ENCODE peak calls at places on chromosomes 7 and 10, in six cellular contexts. I is hepatocyte, G is IMR-90, Y is astrocyte of the cerebellum, T is OCI-LY7, L is bronchial epithelial cell. S is an unnamed sample.

GRCh38 chr10:102246261-102246660 is 929 bp downstream of the GBF1 start:
- DNase-seq in Y (no peak), I (peak), G (peak), T (peak), L (peak), S (no peak)

GRCh38 chr7:147296986-147297385 is 1180.4 kb downstream of the CNTNAP2 start:
- DNase-seq in G (no peak), T (no peak), L (no peak), I (no peak), Y (no peak), S (no peak)

GRCh38 chr7:66557214-66558200 is 71.2 kb upstream of the KCTD7 start:
- DNase-seq in I (peak), Y (peak), T (peak), L (peak), G (peak), S (peak)

GRCh38 chr10:122373713-122374112 is 795 bp upstream of the PLEKHA1 start:
- DNase-seq in T (no peak), G (peak), L (peak), Y (no peak), I (peak), S (peak)

GRCh38 chr7:134870156-134870555 is 90.7 kb downstream of the CALD1 start:
- DNase-seq in L (no peak), G (no peak), T (no peak), I (no peak), Y (no peak), S (no peak)

GRCh38 chr7:101754432-101755159 is 62.8 kb upstream of the CUX1 start:
- DNase-seq in L (peak), G (peak), T (no peak), I (peak), Y (peak), S (no peak)

GRCh38 chr10:42753126-42753506 is 29.5 kb upstream of the BMS1 start:
- DNase-seq in I (peak), Y (peak), G (peak), T (no peak), L (peak), S (peak)

GRCh38 chr7:78402096-78402495 is 603.5 kb downstream of the PHTF2 start:
- DNase-seq in G (no peak), I (no peak), Y (no peak), T (no peak), L (no peak), S (no peak)

GRCh38 chr7:75809396-75809795 is 4.2 kb downstream of the CCL24 start:
- DNase-seq in G (no peak), Y (no peak), I (no peak), L (no peak), T (no peak), S (no peak)

GRCh38 chr7:77393261-77393660 is 22.9 kb downstream of the GSAP start:
- DNase-seq in G (peak), T (no peak), Y (no peak), L (peak), I (no peak), S (no peak)

GRCh38 chr10:20890009-20890408 is 7.1 kb downstream of the NEBL start:
- DNase-seq in T (no peak), Y (no peak), G (no peak), L (peak), I (no peak), S (no peak)

GRCh38 chr10:36094091-36094490 is 452.0 kb upstream of the FZD8 start:
- DNase-seq in G (peak), T (no peak), Y (no peak), I (no peak), L (peak), S (no peak)

GRCh38 chr10:17024461-17024860 is 105.2 kb downstream of the CUBN start:
- DNase-seq in I (no peak), Y (no peak), T (no peak), G (no peak), L (no peak), S (no peak)

GRCh38 chr7:106717997-106718871 is 57.3 kb upstream of the CCDC71L start:
- DNase-seq in L (peak), G (peak), Y (peak), T (peak), I (peak), S (no peak)

GRCh38 chr10:128362514-128362913 is 236.3 kb upstream of the MKI67 start:
- DNase-seq in T (no peak), I (no peak), Y (no peak), L (no peak), G (no peak), S (no peak)

GRCh38 chr10:97427571-97428179 is 1.7 kb downstream of the PGAM1 start:
- DNase-seq in G (peak), Y (no peak), I (peak), L (peak), T (no peak), S (no peak)

GRCh38 chr7:45721949-45722598 is 147.9 kb downstream of the ADCY1 start:
- DNase-seq in I (no peak), T (no peak), L (no peak), G (no peak), Y (no peak), S (no peak)

GRCh38 chr10:18659784-18660561 is 742 bp downstream of the ARL5B start:
- DNase-seq in T (peak), I (peak), Y (no peak), G (peak), L (peak), S (no peak)

GRCh38 chr7:73901231-73901822 is 40.4 kb downstream of the TMEM270 start:
- DNase-seq in Y (no peak), I (no peak), G (no peak), L (no peak), T (no peak), S (no peak)

GRCh38 chr10:60669491-60669890 is 108.8 kb upstream of the CDK1 start:
- DNase-seq in L (no peak), Y (no peak), T (no peak), G (no peak), I (no peak), S (no peak)

GRCh38 chr7:157712666-157713235 is 375.9 kb downstream of the DNAJB6 start:
- DNase-seq in G (no peak), T (no peak), L (no peak), Y (no peak), I (no peak), S (peak)

GRCh38 chr7:55177068-55177530 is 158.3 kb downstream of the EGFR start:
- DNase-seq in L (no peak), I (no peak), T (no peak), Y (no peak), G (no peak), S (no peak)

GRCh38 chr7:101674439-101674838 is 45.3 kb upstream of the MYL10 start:
- DNase-seq in L (no peak), T (no peak), G (no peak), I (no peak), Y (no peak), S (no peak)

GRCh38 chr7:24916463-24917040 is 63.4 kb downstream of the OSBPL3 start:
- DNase-seq in G (no peak), I (no peak), Y (no peak), T (no peak), L (no peak), S (no peak)

GRCh38 chr7:140287988-140288387 is 110.3 kb downstream of the SLC37A3 start:
- DNase-seq in T (no peak), L (no peak), I (no peak), Y (no peak), G (no peak), S (no peak)

GRCh38 chr10:7015457-7015856 is 395.4 kb downstream of the SFMBT2 start:
- DNase-seq in I (no peak), Y (no peak), L (no peak), T (no peak), G (no peak), S (no peak)

GRCh38 chr7:18294408-18294807 is 201.1 kb upstream of the HDAC9 start:
- DNase-seq in L (no peak), I (no peak), G (no peak), Y (no peak), T (no peak), S (no peak)

GRCh38 chr7:40299097-40299496 is 164.3 kb downstream of the SUGCT start:
- DNase-seq in Y (no peak), L (peak), I (peak), G (peak), T (no peak), S (no peak)

GRCh38 chr10:96360331-96360730 is 1.5 kb upstream of the OPALIN start:
- DNase-seq in Y (no peak), L (no peak), T (no peak), G (no peak), I (no peak), S (no peak)

GRCh38 chr7:26293569-26294308 is 2.1 kb downstream of the SNX10 start:
- DNase-seq in G (no peak), T (peak), I (no peak), L (no peak), Y (no peak), S (no peak)

GRCh38 chr7:45681596-45682357 is 107.6 kb downstream of the ADCY1 start:
- DNase-seq in Y (no peak), G (no peak), L (no peak), I (no peak), T (no peak), S (peak)

GRCh38 chr10:97633921-97634320 is 621 bp upstream of the MORN4 start:
- DNase-seq in Y (no peak), G (no peak), I (no peak), L (no peak), T (peak), S (no peak)

GRCh38 chr10:60731134-60731883 is 47.0 kb upstream of the CDK1 start:
- DNase-seq in Y (no peak), T (no peak), G (no peak), L (peak), I (no peak), S (no peak)

GRCh38 chr10:25018703-25019102 is 2.3 kb downstream of the THNSL1 start:
- DNase-seq in L (no peak), I (no peak), Y (no peak), G (no peak), T (no peak), S (no peak)

GRCh38 chr10:98509745-98510144 is 63.0 kb upstream of the HPS1 start:
- DNase-seq in Y (no peak), T (no peak), I (peak), G (no peak), L (no peak), S (no peak)

GRCh38 chr7:108723343-108723957 is 153.8 kb downstream of the DNAJB9 start:
- DNase-seq in T (no peak), Y (no peak), G (no peak), L (no peak), I (no peak), S (no peak)

GRCh38 chr7:1028044-1028770 is 16.1 kb upstream of the GPR146 start:
- DNase-seq in T (peak), L (peak), Y (peak), I (peak), G (peak), S (peak)

GRCh38 chr10:128463991-128464755 is 337.9 kb upstream of the MKI67 start:
- DNase-seq in T (peak), I (peak), G (peak), L (peak), Y (peak), S (no peak)

GRCh38 chr7:33836797-33837355 is 68.5 kb upstream of the BMPER start:
- DNase-seq in Y (no peak), L (no peak), I (no peak), T (peak), G (peak), S (no peak)

GRCh38 chr10:3723706-3724225 is 61.2 kb downstream of the KLF6 start:
- DNase-seq in G (no peak), I (no peak), L (no peak), T (no peak), Y (peak), S (no peak)

GRCh38 chr10:22927163-22927562 is 690 bp upstream of the ARMC3 start:
- DNase-seq in T (no peak), I (no peak), Y (no peak), G (no peak), L (no peak), S (no peak)
- H3K4me3 ChIP-seq in T (no peak), I (no peak), Y (peak), G (no peak), L (no peak), S (peak)

DNA sequence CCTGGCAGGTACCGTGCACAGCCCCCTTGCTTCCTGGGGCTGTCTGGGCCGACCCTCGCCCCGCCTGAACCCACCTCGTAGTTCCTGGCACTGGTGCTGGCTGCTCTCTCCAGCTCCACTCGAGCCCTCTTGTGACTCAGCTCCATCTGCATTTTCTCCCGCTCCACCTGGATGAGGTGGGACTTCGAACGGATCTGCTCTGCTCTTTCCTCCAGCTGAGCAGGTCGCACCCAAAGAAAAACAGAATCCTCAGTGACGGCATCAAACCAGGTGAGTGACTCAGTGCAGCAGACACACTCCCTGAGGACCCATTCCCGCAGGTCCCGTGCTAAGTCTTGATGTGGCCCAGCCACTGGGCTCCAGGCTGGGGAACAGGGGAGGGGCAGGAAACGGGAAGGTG is 7.4 kb downstream of the MAD1L1 start:
- DNase-seq in L (peak), I (no peak), G (no peak), Y (no peak), T (no peak), S (no peak)
- H3K4me3 ChIP-seq in L (no peak), I (no peak), G (no peak), Y (no peak), T (no peak), S (no peak)

GRCh38 chr7:6502886-6503285 is 48.4 kb downstream of the GRID2IP start:
- DNase-seq in I (no peak), Y (no peak), G (no peak), L (no peak), T (no peak), S (no peak)
- H3K4me3 ChIP-seq in I (peak), Y (no peak), G (no peak), L (peak), T (no peak), S (peak)

DNA sequence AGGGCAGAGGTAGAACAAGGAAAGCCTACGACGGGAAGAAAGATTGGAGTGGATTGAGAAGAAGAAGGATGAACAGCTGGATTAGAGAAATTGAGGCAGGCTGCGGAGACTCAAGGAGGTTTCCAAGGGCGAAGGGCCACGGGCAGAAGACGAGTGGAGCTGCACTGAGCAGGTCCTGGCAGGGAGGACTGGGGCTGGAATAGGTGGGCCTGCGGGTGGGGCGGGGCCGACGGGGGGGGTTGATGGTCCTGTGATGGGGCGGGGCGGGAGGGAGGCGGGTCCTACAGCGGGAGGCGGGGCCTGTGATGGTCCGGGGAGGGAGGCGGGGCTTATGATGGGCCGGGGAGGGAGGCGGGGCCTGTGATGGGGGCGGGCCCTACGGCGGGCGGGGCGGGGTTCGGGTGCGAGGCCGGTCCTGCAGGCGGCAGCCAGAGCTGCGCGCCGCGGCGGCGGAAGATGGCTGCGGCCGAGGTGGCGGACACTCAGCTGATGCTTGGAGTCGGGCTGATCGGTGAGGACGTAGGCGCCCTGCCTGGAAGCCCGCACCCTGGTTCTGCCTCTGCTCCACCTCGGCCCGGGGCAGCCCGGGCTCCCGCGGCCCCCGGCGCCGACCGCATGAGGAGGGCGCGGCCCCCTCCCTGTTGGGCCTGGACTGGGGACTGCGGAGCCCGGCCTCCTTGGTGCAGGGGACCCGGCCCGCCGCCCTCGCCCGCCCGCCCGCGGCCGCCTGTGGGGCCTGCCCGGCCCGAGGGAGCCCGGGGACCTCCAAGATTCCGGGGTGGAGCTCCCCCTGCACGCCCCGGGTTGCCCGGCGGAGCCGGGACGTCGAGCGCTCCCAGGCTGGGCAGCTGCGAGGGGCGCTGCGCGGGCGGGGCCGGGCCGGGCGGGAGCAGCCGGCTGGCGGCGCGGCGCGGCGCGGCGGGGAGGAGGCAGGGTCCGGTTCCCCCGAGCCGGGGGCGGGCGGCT is at the start of gene DENND10:
- DNase-seq in G (peak), L (peak), Y (peak), I (peak), T (peak), S (peak)
- H3K4me3 ChIP-seq in G (peak), L (peak), Y (peak), I (peak), T (peak), S (peak)

GRCh38 chr7:116673504-116673865 is 1.5 kb downstream of the MET start:
- DNase-seq in G (no peak), I (no peak), Y (no peak), T (no peak), L (no peak), S (no peak)
- H3K4me3 ChIP-seq in G (peak), I (no peak), Y (peak), T (no peak), L (peak), S (peak)

S was measured in dorsolateral prefrontal cortex.